ENCODE peak calls at places on chromosomes 12 and 14, in ten cellular contexts. H, L, Z, D, B, Q, A, S, M and C are unnamed samples. For H3K4me1, the result is how much of the 10 kb centered on the place peaks cover.

GRCh38 chr14:60114881-60115280 is 23.2 kb downstream of the PCNX4 start:
- DNase-seq in H (no peak), L (no peak), Z (no peak), D (no peak), B (no peak), Q (no peak), A (no peak), S (no peak), M (no peak), C (no peak)

GRCh38 chr12:52307836-52308806 is 13.1 kb downstream of the KRT83 start:
- DNase-seq in H (peak), L (peak), Z (peak), D (peak), B (peak), Q (peak), A (peak), S (peak), M (no peak), C (peak)

GRCh38 chr12:58557156-58557555 is 363.1 kb downstream of the LRIG3 start:
- DNase-seq in H (peak), L (no peak), Z (no peak), D (no peak), B (peak), Q (peak), A (no peak), S (no peak), M (no peak), C (no peak)

GRCh38 chr14:99252443-99252939 is 19.5 kb downstream of the BCL11B start:
- DNase-seq in H (no peak), L (no peak), Z (no peak), D (no peak), B (no peak), Q (no peak), A (no peak), S (no peak), M (no peak), C (no peak)

GRCh38 chr12:40105515-40106201 is at the start of gene SLC2A13:
- DNase-seq in H (peak), L (peak), Z (peak), D (peak), B (peak), Q (peak), A (peak), S (peak), M (no peak), C (peak)

GRCh38 chr14:105398726-105399440 is 545 bp downstream of the TEX22 start:
- DNase-seq in H (no peak), L (no peak), Z (no peak), D (peak), B (peak), Q (no peak), A (no peak), S (peak), M (no peak), C (no peak)

GRCh38 chr14:76350671-76351070 is 25.3 kb upstream of the ESRRB start:
- DNase-seq in H (no peak), L (no peak), Z (peak), D (no peak), B (no peak), Q (no peak), A (no peak), S (no peak), M (no peak), C (no peak)

GRCh38 chr12:49230176-49230575 is 34.7 kb upstream of the TUBA1C start:
- DNase-seq in H (no peak), L (no peak), Z (no peak), D (no peak), B (no peak), Q (no peak), A (no peak), S (no peak), M (no peak), C (no peak)

GRCh38 chr14:81453166-81453766 is 53.1 kb upstream of the STON2 start:
- DNase-seq in H (peak), L (no peak), Z (peak), D (peak), B (peak), Q (peak), A (peak), S (no peak), M (no peak), C (peak)

GRCh38 chr12:70288817-70289216 is 45.6 kb downstream of the CNOT2 start:
- DNase-seq in H (no peak), L (no peak), Z (no peak), D (no peak), B (no peak), Q (no peak), A (no peak), S (no peak), M (no peak), C (no peak)

GRCh38 chr12:55847603-55848329 is 5.0 kb upstream of the MMP19 start:
- DNase-seq in H (peak), L (peak), Z (peak), D (no peak), B (peak), Q (peak), A (peak), S (peak), M (no peak), C (peak)

GRCh38 chr12:52056801-52057613 is 5.8 kb downstream of the NR4A1 start:
- DNase-seq in H (peak), L (no peak), Z (no peak), D (no peak), B (peak), Q (no peak), A (peak), S (peak), M (no peak), C (no peak)

GRCh38 chr14:93976477-93977057 is at the start of gene ASB2:
- DNase-seq in H (peak), L (no peak), Z (peak), D (peak), B (no peak), Q (no peak), A (peak), S (peak), M (no peak), C (peak)

GRCh38 chr12:116927244-116927940 is 16.6 kb downstream of the FBXW8 start:
- DNase-seq in H (no peak), L (no peak), Z (no peak), D (no peak), B (no peak), Q (no peak), A (no peak), S (no peak), M (no peak), C (no peak)

GRCh38 chr14:23284654-23285529 is 1.0 kb downstream of the HOMEZ start:
- DNase-seq in H (no peak), L (no peak), Z (no peak), D (no peak), B (peak), Q (peak), A (no peak), S (no peak), M (no peak), C (no peak)

GRCh38 chr14:60508707-60509437 is at the start of gene SIX6:
- DNase-seq in H (no peak), L (peak), Z (peak), D (peak), B (peak), Q (no peak), A (no peak), S (no peak), M (no peak), C (no peak)

GRCh38 chr14:95875831-95876768 is 532 bp upstream of the TUNAR start:
- DNase-seq in H (no peak), L (no peak), Z (no peak), D (peak), B (no peak), Q (no peak), A (no peak), S (no peak), M (no peak), C (no peak)
- H3K4me3 ChIP-seq in H (no peak), L (no peak), Z (peak), D (peak), B (no peak), Q (no peak), A (peak), S (no peak), M (peak), C (no peak)

DNA sequence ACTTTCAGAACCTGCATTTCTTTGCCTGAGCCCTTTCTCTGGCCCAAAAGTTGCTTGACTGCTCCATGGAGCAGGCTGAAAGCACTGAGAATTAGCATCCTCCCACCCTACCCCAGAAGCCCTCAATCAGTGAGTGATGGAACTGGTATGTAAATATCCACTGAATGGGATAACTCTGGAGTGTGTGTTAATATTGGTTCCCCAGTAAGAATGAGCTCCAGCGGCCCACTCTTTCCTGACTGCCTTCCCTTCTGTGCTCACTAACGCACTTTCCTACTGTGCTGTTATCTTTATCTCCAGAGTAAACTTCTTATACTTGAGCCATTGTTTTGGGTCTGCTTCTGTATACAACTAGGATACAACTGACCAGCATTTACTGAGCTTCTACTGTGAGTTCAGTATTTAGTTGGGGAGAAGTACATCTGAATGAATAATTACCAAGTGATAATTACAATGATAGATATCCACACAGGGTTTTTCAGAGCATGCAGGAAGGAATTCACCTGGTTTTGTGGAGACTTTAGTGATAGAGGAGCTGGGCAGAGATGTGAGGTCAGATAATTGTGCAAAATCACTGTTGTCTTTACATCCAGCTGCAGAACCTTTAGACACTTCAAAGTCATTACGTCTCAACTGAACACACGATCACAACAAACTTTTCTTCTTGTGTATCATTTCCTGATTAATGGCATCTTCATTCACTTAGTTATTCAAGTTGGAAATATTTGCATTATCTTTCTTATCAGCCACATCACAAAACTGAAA is 149.2 kb upstream of the BTG1 start:
- DNase-seq in H (no peak), L (no peak), Z (no peak), D (no peak), B (no peak), Q (no peak), A (no peak), S (no peak), M (no peak), C (no peak)
- H3K4me1 ChIP-seq in H (under half), L (under half), Z (under half), D (under half), B (under half), Q (under half), A (under half), S (under half), M (under half), C (under half)

GRCh38 chr12:106108187-106108816 is 30.5 kb downstream of the NUAK1 start:
- DNase-seq in H (peak), L (no peak), Z (no peak), D (no peak), B (peak), Q (no peak), A (peak), S (peak), M (no peak), C (no peak)
- TF ChIP-seq CTCF in H (peak), L (no peak), Z (no peak), D (peak), B (peak), Q (peak), A (peak), S (no peak), M (no peak), C (no peak)

GRCh38 chr12:12788675-12789368 is 3.4 kb downstream of the APOLD1 start:
- DNase-seq in H (peak), L (no peak), Z (peak), D (peak), B (peak), Q (peak), A (peak), S (peak), M (no peak), C (no peak)
- H3K4me3 ChIP-seq in H (no peak), L (no peak), Z (peak), D (no peak), B (no peak), Q (no peak), A (peak), S (peak), M (peak), C (no peak)

DNA sequence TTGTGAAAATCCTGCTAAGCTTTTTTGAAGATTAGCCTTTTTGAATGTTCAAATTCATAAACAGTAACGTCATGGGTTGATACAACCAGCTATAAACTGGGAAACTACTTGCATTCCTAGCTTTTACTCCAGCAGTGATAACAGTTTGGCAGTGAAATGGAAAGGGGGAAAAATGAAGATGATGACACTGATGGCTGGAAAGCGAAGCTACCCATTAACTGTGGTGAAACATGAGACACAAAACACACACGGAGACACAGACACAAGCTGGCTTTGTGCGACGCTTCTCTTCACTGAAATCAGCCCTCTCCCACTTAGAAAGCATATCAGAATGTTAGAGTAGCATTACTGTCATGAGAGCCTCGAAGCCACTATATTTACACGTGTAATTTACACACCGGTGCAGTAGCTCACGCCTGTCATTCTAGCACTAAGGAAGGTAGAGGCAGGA is 15.7 kb downstream of the VPS37B start:
- DNase-seq in H (peak), L (no peak), Z (no peak), D (no peak), B (no peak), Q (no peak), A (no peak), S (no peak), M (no peak), C (no peak)
- H3K4me1 ChIP-seq in H (under half), L (half or more), Z (half or more), D (under half), B (under half), Q (under half), A (half or more), S (half or more), M (half or more), C (under half)